ENCODE peak calls at places on chromosomes 3 and 15, in six cellular contexts. One of them, this sample, is unnamed.

GRCh38 chr15:90706394-90707327 is 10.5 kb upstream of the BLM start:
- DNase-seq in stimulated activated CD8-positive, alpha-beta memory T cell treated with anti-CD3 and anti-CD28 coated beads, Interleukin-12 subunit alpha, Interleukin-12 subunit beta, amount 100 ng/mL, for 4 hours: no peak
- DNase-seq in CD4-positive, alpha-beta memory T cell: no peak
- DNase-seq in germinal center: no peak
- DNase-seq in body of pancreas: no peak
- DNase-seq in IMR-90: no peak
- DNase-seq in this sample: no peak

GRCh38 chr3:53730565-53730964 is 115.7 kb downstream of the CHDH start:
- DNase-seq in stimulated activated CD8-positive, alpha-beta memory T cell treated with anti-CD3 and anti-CD28 coated beads, Interleukin-12 subunit alpha, Interleukin-12 subunit beta, amount 100 ng/mL, for 4 hours: no peak
- DNase-seq in CD4-positive, alpha-beta memory T cell: no peak
- DNase-seq in germinal center: no peak
- DNase-seq in body of pancreas: no peak
- DNase-seq in IMR-90: no peak
- DNase-seq in this sample: no peak

GRCh38 chr3:187957209-187957981 is 196.6 kb upstream of the LPP start:
- DNase-seq in stimulated activated CD8-positive, alpha-beta memory T cell treated with anti-CD3 and anti-CD28 coated beads, Interleukin-12 subunit alpha, Interleukin-12 subunit beta, amount 100 ng/mL, for 4 hours: no peak
- DNase-seq in CD4-positive, alpha-beta memory T cell: no peak
- DNase-seq in germinal center: no peak
- DNase-seq in body of pancreas: no peak
- DNase-seq in IMR-90: no peak
- DNase-seq in this sample: no peak

GRCh38 chr3:130462089-130462488 is 54.9 kb upstream of the COL6A6 start:
- DNase-seq in stimulated activated CD8-positive, alpha-beta memory T cell treated with anti-CD3 and anti-CD28 coated beads, Interleukin-12 subunit alpha, Interleukin-12 subunit beta, amount 100 ng/mL, for 4 hours: no peak
- DNase-seq in CD4-positive, alpha-beta memory T cell: no peak
- DNase-seq in germinal center: no peak
- DNase-seq in body of pancreas: no peak
- DNase-seq in IMR-90: no peak
- DNase-seq in this sample: no peak

GRCh38 chr15:65086680-65087111 is 10.2 kb downstream of the KBTBD13 start:
- DNase-seq in stimulated activated CD8-positive, alpha-beta memory T cell treated with anti-CD3 and anti-CD28 coated beads, Interleukin-12 subunit alpha, Interleukin-12 subunit beta, amount 100 ng/mL, for 4 hours: no peak
- DNase-seq in CD4-positive, alpha-beta memory T cell: no peak
- DNase-seq in germinal center: peak; percentile 24
- DNase-seq in body of pancreas: no peak
- DNase-seq in IMR-90: no peak
- DNase-seq in this sample: no peak

GRCh38 chr15:33808720-33809119 is 159.6 kb upstream of the CHRM5 start:
- DNase-seq in stimulated activated CD8-positive, alpha-beta memory T cell treated with anti-CD3 and anti-CD28 coated beads, Interleukin-12 subunit alpha, Interleukin-12 subunit beta, amount 100 ng/mL, for 4 hours: no peak
- DNase-seq in CD4-positive, alpha-beta memory T cell: no peak
- DNase-seq in germinal center: no peak
- DNase-seq in body of pancreas: no peak
- DNase-seq in IMR-90: no peak
- DNase-seq in this sample: no peak

GRCh38 chr15:79887054-79887453 is 9.8 kb downstream of the MTHFS start:
- DNase-seq in stimulated activated CD8-positive, alpha-beta memory T cell treated with anti-CD3 and anti-CD28 coated beads, Interleukin-12 subunit alpha, Interleukin-12 subunit beta, amount 100 ng/mL, for 4 hours: no peak
- DNase-seq in CD4-positive, alpha-beta memory T cell: no peak
- DNase-seq in germinal center: no peak
- DNase-seq in body of pancreas: no peak
- DNase-seq in IMR-90: no peak
- DNase-seq in this sample: no peak

GRCh38 chr15:51369451-51369761 is 28.0 kb downstream of the GLDN start:
- DNase-seq in stimulated activated CD8-positive, alpha-beta memory T cell treated with anti-CD3 and anti-CD28 coated beads, Interleukin-12 subunit alpha, Interleukin-12 subunit beta, amount 100 ng/mL, for 4 hours: no peak
- DNase-seq in CD4-positive, alpha-beta memory T cell: no peak
- DNase-seq in germinal center: no peak
- DNase-seq in body of pancreas: no peak
- DNase-seq in IMR-90: no peak
- DNase-seq in this sample: no peak

GRCh38 chr3:12191559-12191958 is 32.8 kb upstream of the TIMP4 start:
- DNase-seq in stimulated activated CD8-positive, alpha-beta memory T cell treated with anti-CD3 and anti-CD28 coated beads, Interleukin-12 subunit alpha, Interleukin-12 subunit beta, amount 100 ng/mL, for 4 hours: no peak
- DNase-seq in CD4-positive, alpha-beta memory T cell: no peak
- DNase-seq in germinal center: no peak
- DNase-seq in body of pancreas: no peak
- DNase-seq in IMR-90: no peak
- DNase-seq in this sample: no peak

GRCh38 chr15:42577514-42578031 is 2.2 kb downstream of the STARD9 start:
- DNase-seq in stimulated activated CD8-positive, alpha-beta memory T cell treated with anti-CD3 and anti-CD28 coated beads, Interleukin-12 subunit alpha, Interleukin-12 subunit beta, amount 100 ng/mL, for 4 hours: no peak
- DNase-seq in CD4-positive, alpha-beta memory T cell: no peak
- DNase-seq in germinal center: no peak
- DNase-seq in body of pancreas: no peak
- DNase-seq in IMR-90: peak; percentile 79
- DNase-seq in this sample: no peak

GRCh38 chr3:134366928-134367352 is 7.3 kb downstream of the AMOTL2 start:
- DNase-seq in stimulated activated CD8-positive, alpha-beta memory T cell treated with anti-CD3 and anti-CD28 coated beads, Interleukin-12 subunit alpha, Interleukin-12 subunit beta, amount 100 ng/mL, for 4 hours: no peak
- DNase-seq in CD4-positive, alpha-beta memory T cell: no peak
- DNase-seq in germinal center: no peak
- DNase-seq in body of pancreas: no peak
- DNase-seq in IMR-90: no peak
- DNase-seq in this sample: no peak

GRCh38 chr3:194194757-194195086 is 58.8 kb downstream of the HES1 start:
- DNase-seq in stimulated activated CD8-positive, alpha-beta memory T cell treated with anti-CD3 and anti-CD28 coated beads, Interleukin-12 subunit alpha, Interleukin-12 subunit beta, amount 100 ng/mL, for 4 hours: no peak
- DNase-seq in CD4-positive, alpha-beta memory T cell: no peak
- DNase-seq in germinal center: no peak
- DNase-seq in body of pancreas: no peak
- DNase-seq in IMR-90: no peak
- DNase-seq in this sample: no peak

GRCh38 chr3:113968986-113969385 is 21.2 kb downstream of the ZDHHC23 start:
- DNase-seq in stimulated activated CD8-positive, alpha-beta memory T cell treated with anti-CD3 and anti-CD28 coated beads, Interleukin-12 subunit alpha, Interleukin-12 subunit beta, amount 100 ng/mL, for 4 hours: no peak
- DNase-seq in CD4-positive, alpha-beta memory T cell: no peak
- DNase-seq in germinal center: no peak
- DNase-seq in body of pancreas: no peak
- DNase-seq in IMR-90: no peak
- DNase-seq in this sample: no peak

GRCh38 chr15:90530250-90531051 is 728 bp downstream of the CRTC3 start:
- DNase-seq in stimulated activated CD8-positive, alpha-beta memory T cell treated with anti-CD3 and anti-CD28 coated beads, Interleukin-12 subunit alpha, Interleukin-12 subunit beta, amount 100 ng/mL, for 4 hours: peak; percentile 30
- DNase-seq in CD4-positive, alpha-beta memory T cell: peak; percentile 53
- DNase-seq in germinal center: peak; percentile 10
- DNase-seq in body of pancreas: peak; percentile 52
- DNase-seq in IMR-90: peak; percentile 24
- DNase-seq in this sample: peak; percentile 46

GRCh38 chr15:64460737-64461576 is 579 bp downstream of the ZNF609 start:
- DNase-seq in stimulated activated CD8-positive, alpha-beta memory T cell treated with anti-CD3 and anti-CD28 coated beads, Interleukin-12 subunit alpha, Interleukin-12 subunit beta, amount 100 ng/mL, for 4 hours: peak; percentile 2
- DNase-seq in CD4-positive, alpha-beta memory T cell: peak; percentile 39
- DNase-seq in germinal center: peak; percentile 40
- DNase-seq in body of pancreas: peak; percentile 27
- DNase-seq in IMR-90: peak; percentile 81
- DNase-seq in this sample: peak; percentile 15

GRCh38 chr3:108818404-108818803 is 4.2 kb upstream of the TRAT1 start:
- DNase-seq in stimulated activated CD8-positive, alpha-beta memory T cell treated with anti-CD3 and anti-CD28 coated beads, Interleukin-12 subunit alpha, Interleukin-12 subunit beta, amount 100 ng/mL, for 4 hours: no peak
- DNase-seq in CD4-positive, alpha-beta memory T cell: peak; percentile 79
- DNase-seq in germinal center: no peak
- DNase-seq in body of pancreas: peak; percentile 21
- DNase-seq in IMR-90: peak; percentile 10
- DNase-seq in this sample: no peak

GRCh38 chr15:77634266-77634962 is 1.7 kb upstream of the LINGO1 start:
- DNase-seq in stimulated activated CD8-positive, alpha-beta memory T cell treated with anti-CD3 and anti-CD28 coated beads, Interleukin-12 subunit alpha, Interleukin-12 subunit beta, amount 100 ng/mL, for 4 hours: peak; percentile 5
- DNase-seq in CD4-positive, alpha-beta memory T cell: peak; percentile 30
- DNase-seq in germinal center: peak; percentile 61
- DNase-seq in body of pancreas: peak; percentile 74
- DNase-seq in IMR-90: peak; percentile 38
- DNase-seq in this sample: peak; percentile 44

GRCh38 chr15:27358751-27359434 is 387.9 kb downstream of the GABRG3 start:
- DNase-seq in stimulated activated CD8-positive, alpha-beta memory T cell treated with anti-CD3 and anti-CD28 coated beads, Interleukin-12 subunit alpha, Interleukin-12 subunit beta, amount 100 ng/mL, for 4 hours: no peak
- DNase-seq in CD4-positive, alpha-beta memory T cell: no peak
- DNase-seq in germinal center: no peak
- DNase-seq in body of pancreas: peak; percentile 26
- DNase-seq in IMR-90: no peak
- DNase-seq in this sample: no peak

GRCh38 chr15:91885714-91886265 is 32.3 kb downstream of the SLCO3A1 start:
- DNase-seq in stimulated activated CD8-positive, alpha-beta memory T cell treated with anti-CD3 and anti-CD28 coated beads, Interleukin-12 subunit alpha, Interleukin-12 subunit beta, amount 100 ng/mL, for 4 hours: no peak
- DNase-seq in CD4-positive, alpha-beta memory T cell: no peak
- DNase-seq in germinal center: no peak
- DNase-seq in body of pancreas: no peak
- DNase-seq in IMR-90: no peak
- DNase-seq in this sample: no peak

GRCh38 chr3:186520957-186521842 is 23.0 kb downstream of the CRYGS start:
- DNase-seq in stimulated activated CD8-positive, alpha-beta memory T cell treated with anti-CD3 and anti-CD28 coated beads, Interleukin-12 subunit alpha, Interleukin-12 subunit beta, amount 100 ng/mL, for 4 hours: no peak
- DNase-seq in CD4-positive, alpha-beta memory T cell: no peak
- DNase-seq in germinal center: peak; percentile 59
- DNase-seq in body of pancreas: no peak
- DNase-seq in IMR-90: no peak
- DNase-seq in this sample: peak; percentile 42

GRCh38 chr3:129585949-129586657 is 20.4 kb downstream of the PLXND1 start:
- DNase-seq in stimulated activated CD8-positive, alpha-beta memory T cell treated with anti-CD3 and anti-CD28 coated beads, Interleukin-12 subunit alpha, Interleukin-12 subunit beta, amount 100 ng/mL, for 4 hours: no peak
- DNase-seq in CD4-positive, alpha-beta memory T cell: no peak
- DNase-seq in germinal center: no peak
- DNase-seq in body of pancreas: no peak
- DNase-seq in IMR-90: no peak
- DNase-seq in this sample: no peak

GRCh38 chr15:41495736-41496599 is 2.3 kb downstream of the ITPKA start:
- DNase-seq in stimulated activated CD8-positive, alpha-beta memory T cell treated with anti-CD3 and anti-CD28 coated beads, Interleukin-12 subunit alpha, Interleukin-12 subunit beta, amount 100 ng/mL, for 4 hours: no peak
- DNase-seq in CD4-positive, alpha-beta memory T cell: no peak
- DNase-seq in germinal center: no peak
- DNase-seq in body of pancreas: peak; percentile 59
- DNase-seq in IMR-90: no peak
- DNase-seq in this sample: no peak